ENCODE peak calls at places on chromosomes 5 and 9, in six cellular contexts. X, O, M, N, E and S are unnamed samples.
A peak's percentile ranks its signal among the peaks of the same experiment; 100 is the strongest.

GRCh38 chr9:70954126-70954525 is 167.3 kb downstream of the TRPM3 start:
- DNase-seq in X (no peak), O (peak; percentile 45), M (no peak), N (no peak), E (no peak), S (no peak)

GRCh38 chr5:17772232-17772631 is 138.0 kb downstream of the TAF11L14 start:
- DNase-seq in X (no peak), O (no peak), M (no peak), N (no peak), E (no peak), S (no peak)

GRCh38 chr5:76175821-76176403 is 92.7 kb downstream of the SV2C start:
- DNase-seq in X (no peak), O (no peak), M (no peak), N (no peak), E (no peak), S (no peak)

GRCh38 chr9:120841930-120842684 is 615 bp downstream of the PSMD5 start:
- DNase-seq in X (no peak), O (no peak), M (no peak), N (no peak), E (no peak), S (no peak)

GRCh38 chr5:82440041-82440440 is 161.9 kb upstream of the RPS23 start:
- DNase-seq in X (no peak), O (no peak), M (no peak), N (no peak), E (no peak), S (no peak)

GRCh38 chr5:13566903-13567339 is 377.6 kb downstream of the DNAH5 start:
- DNase-seq in X (no peak), O (peak; percentile 11), M (no peak), N (no peak), E (no peak), S (no peak)

GRCh38 chr9:78874056-78874455 is 577.1 kb downstream of the PSAT1 start:
- DNase-seq in X (no peak), O (no peak), M (no peak), N (no peak), E (no peak), S (no peak)

GRCh38 chr9:109751253-109751652 is 28.7 kb upstream of the PALM2AKAP2 start:
- DNase-seq in X (peak; percentile 34), O (no peak), M (no peak), N (no peak), E (no peak), S (no peak)

GRCh38 chr5:95284512-95285405 is at the start of gene MCTP1:
- DNase-seq in X (no peak), O (no peak), M (no peak), N (no peak), E (peak; percentile 85), S (no peak)